ENCODE peak calls at places on chromosomes 1 and 21, in eight cellular contexts. W is NB4, U is IMR-90, T is body of pancreas, Q is H54, S is lower leg skin, D is thyroid gland, I is adrenal gland. H is an unnamed sample.

GRCh38 chr1:93556291-93556690 is 108.4 kb downstream of the FNBP1L start:
- DNase-seq in T (peak), S (no peak), Q (no peak), D (peak), U (no peak), I (no peak), W (no peak), H (no peak)

GRCh38 chr1:170885551-170885950 is 49.8 kb upstream of the MROH9 start:
- DNase-seq in I (no peak), Q (no peak), D (no peak), W (no peak), T (no peak), U (no peak), S (no peak), H (no peak)

GRCh38 chr21:32728455-32729237 is 833 bp upstream of the SYNJ1 start:
- DNase-seq in Q (no peak), D (no peak), I (no peak), S (no peak), W (peak), U (no peak), T (no peak), H (no peak)

GRCh38 chr1:212315907-212316306 is 30.7 kb downstream of the PPP2R5A start:
- DNase-seq in I (no peak), T (peak), U (no peak), D (peak), Q (no peak), W (peak), S (no peak), H (peak)

GRCh38 chr1:64884261-64885040 is 81.9 kb downstream of the JAK1 start:
- DNase-seq in D (no peak), T (no peak), S (no peak), I (no peak), Q (no peak), U (peak), W (no peak), H (no peak)

GRCh38 chr21:43209575-43210453 is 41.0 kb downstream of the CRYAA start:
- DNase-seq in W (no peak), D (no peak), T (no peak), U (peak), I (peak), S (peak), Q (peak), H (no peak)

GRCh38 chr1:30473920-30474817 is 249.2 kb downstream of the MATN1 start:
- DNase-seq in D (no peak), U (no peak), I (peak), Q (no peak), W (no peak), T (no peak), S (no peak), H (no peak)

GRCh38 chr1:119004129-119004527 is 16.0 kb upstream of the TBX15 start:
- DNase-seq in U (no peak), W (no peak), D (no peak), I (no peak), T (no peak), Q (no peak), S (no peak), H (no peak)

GRCh38 chr1:207007352-207008033 is 25.1 kb downstream of the C1orf116 start:
- DNase-seq in S (no peak), Q (peak), T (peak), D (peak), U (peak), W (no peak), I (no peak), H (no peak)

GRCh38 chr1:155226910-155227260 is 18.4 kb downstream of the MTX1 start:
- DNase-seq in T (peak), I (peak), Q (no peak), W (peak), U (peak), S (no peak), D (peak), H (peak)

GRCh38 chr21:42721341-42721824 is 68.0 kb downstream of the PDE9A start:
- DNase-seq in T (peak), I (peak), D (no peak), W (no peak), U (no peak), S (no peak), Q (no peak), H (no peak)

GRCh38 chr21:27513016-27513415 is 546.1 kb upstream of the ADAMTS5 start:
- DNase-seq in W (no peak), U (no peak), S (no peak), D (no peak), T (no peak), Q (no peak), I (no peak), H (no peak)

GRCh38 chr1:157356611-157357010 is 195.7 kb downstream of the FCRL5 start:
- DNase-seq in S (no peak), W (no peak), I (no peak), U (no peak), D (no peak), Q (no peak), T (no peak), H (no peak)

GRCh38 chr1:75053207-75053606 is 81.0 kb upstream of the LHX8 start:
- DNase-seq in Q (no peak), W (peak), T (no peak), D (no peak), U (no peak), I (no peak), S (no peak), H (no peak)

GRCh38 chr1:233518344-233518743 is 95.6 kb upstream of the KCNK1 start:
- DNase-seq in I (peak), D (no peak), Q (peak), T (peak), W (peak), U (no peak), S (no peak), H (peak)

GRCh38 chr1:108610073-108610472 is 50.2 kb downstream of the EEIG2 start:
- DNase-seq in U (no peak), W (no peak), T (no peak), Q (no peak), I (no peak), S (no peak), D (peak), H (no peak)

GRCh38 chr1:235088440-235088839 is 40.2 kb downstream of the TOMM20 start:
- DNase-seq in U (no peak), I (no peak), Q (no peak), W (no peak), D (no peak), S (no peak), T (no peak), H (no peak)

GRCh38 chr1:119007343-119007671 is 19.2 kb upstream of the TBX15 start:
- DNase-seq in T (no peak), S (no peak), I (no peak), D (no peak), W (no peak), Q (no peak), U (no peak), H (no peak)

GRCh38 chr1:201907621-201908020 is 18.9 kb downstream of the SHISA4 start:
- DNase-seq in S (no peak), D (peak), I (no peak), T (no peak), Q (no peak), U (no peak), W (no peak), H (no peak)

GRCh38 chr1:17125756-17126237 is 6.5 kb upstream of the PADI2 start:
- DNase-seq in I (peak), S (peak), D (peak), T (peak), W (peak), U (peak), Q (peak), H (peak)

GRCh38 chr21:37642493-37642892 is 273.8 kb downstream of the KCNJ6 start:
- DNase-seq in Q (no peak), I (no peak), S (no peak), T (peak), U (no peak), W (peak), D (peak), H (peak)

GRCh38 chr1:61220531-61220930 is 138.2 kb downstream of the NFIA start:
- DNase-seq in D (no peak), S (no peak), T (no peak), U (no peak), Q (no peak), W (no peak), I (no peak), H (no peak)

GRCh38 chr1:236663934-236664333 is 22.4 kb upstream of the ACTN2 start:
- DNase-seq in U (peak), I (no peak), Q (no peak), T (no peak), W (no peak), D (no peak), S (no peak), H (no peak)

GRCh38 chr1:225529726-225530125 is 101.9 kb upstream of the LBR start:
- DNase-seq in I (no peak), U (no peak), D (no peak), W (no peak), S (no peak), T (no peak), Q (no peak), H (no peak)

GRCh38 chr1:97243973-97244560 is 522.5 kb downstream of the PTBP2 start:
- DNase-seq in Q (no peak), I (no peak), D (no peak), S (no peak), W (peak), U (peak), T (no peak), H (peak)

GRCh38 chr1:113811353-113811887 is 856 bp downstream of the RSBN1 start:
- DNase-seq in W (peak), I (no peak), T (no peak), D (peak), S (peak), U (peak), Q (no peak), H (peak)

GRCh38 chr1:145858937-145859490 is at the start of gene PIAS3:
- DNase-seq in S (peak), T (peak), W (peak), Q (peak), U (peak), I (peak), D (peak), H (peak)
- TF ChIP-seq POLR2A in S (no peak), T (peak), W (no peak), Q (peak), U (no peak), I (peak), D (no peak), H (no peak)

DNA sequence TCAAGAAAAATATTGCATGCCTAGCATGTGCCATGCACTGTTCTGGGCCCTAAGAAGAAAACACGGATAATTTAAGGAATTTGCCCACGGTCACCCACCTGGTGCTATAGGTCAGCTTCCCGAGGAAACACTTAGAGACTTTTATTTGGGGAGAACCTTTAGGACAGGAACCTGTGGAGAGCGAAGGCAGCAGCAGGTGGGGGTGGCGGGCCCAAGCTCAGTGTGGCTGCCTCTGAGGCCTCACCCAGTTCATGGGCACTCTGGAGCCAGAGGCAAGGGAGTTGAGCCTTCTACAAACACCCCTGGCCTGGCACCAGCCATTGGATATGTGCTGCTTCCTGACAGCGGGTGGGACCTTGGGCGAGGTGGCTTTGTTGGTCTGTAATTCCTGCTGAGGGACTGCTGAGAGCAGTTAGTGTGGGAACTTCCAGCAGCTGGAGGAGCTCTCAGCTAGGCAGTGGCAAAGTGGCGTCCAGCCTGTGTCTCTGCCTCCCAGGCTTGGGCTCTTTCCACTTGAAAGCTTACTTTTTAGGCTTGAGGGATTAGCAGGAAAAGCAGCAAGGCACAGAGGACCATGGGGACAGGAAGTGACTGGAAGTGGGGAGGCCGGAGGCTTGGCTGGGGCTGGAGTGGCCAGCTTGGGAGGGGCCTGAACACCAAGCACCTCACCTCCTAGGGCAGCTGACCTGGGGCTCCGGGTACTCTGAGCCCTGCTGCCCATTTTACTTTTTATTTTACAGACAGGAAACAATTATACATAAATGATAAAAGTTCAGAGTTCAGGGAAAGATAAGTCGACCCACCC is 19.1 kb downstream of the MRPL37 start:
- DNase-seq in D (peak), W (peak), T (peak), U (peak), Q (no peak), S (no peak), I (no peak), H (no peak)
- TF ChIP-seq POLR2A in D (no peak), W (no peak), T (no peak), U (no peak), Q (no peak), S (no peak), I (peak), H (peak)

GRCh38 chr1:231626535-231626950 is at the start of gene DISC1:
- DNase-seq in W (peak), T (peak), Q (peak), U (peak), S (peak), I (peak), D (peak), H (peak)
- TF ChIP-seq POLR2A in W (peak), T (no peak), Q (peak), U (no peak), S (no peak), I (peak), D (no peak), H (no peak)

DNA sequence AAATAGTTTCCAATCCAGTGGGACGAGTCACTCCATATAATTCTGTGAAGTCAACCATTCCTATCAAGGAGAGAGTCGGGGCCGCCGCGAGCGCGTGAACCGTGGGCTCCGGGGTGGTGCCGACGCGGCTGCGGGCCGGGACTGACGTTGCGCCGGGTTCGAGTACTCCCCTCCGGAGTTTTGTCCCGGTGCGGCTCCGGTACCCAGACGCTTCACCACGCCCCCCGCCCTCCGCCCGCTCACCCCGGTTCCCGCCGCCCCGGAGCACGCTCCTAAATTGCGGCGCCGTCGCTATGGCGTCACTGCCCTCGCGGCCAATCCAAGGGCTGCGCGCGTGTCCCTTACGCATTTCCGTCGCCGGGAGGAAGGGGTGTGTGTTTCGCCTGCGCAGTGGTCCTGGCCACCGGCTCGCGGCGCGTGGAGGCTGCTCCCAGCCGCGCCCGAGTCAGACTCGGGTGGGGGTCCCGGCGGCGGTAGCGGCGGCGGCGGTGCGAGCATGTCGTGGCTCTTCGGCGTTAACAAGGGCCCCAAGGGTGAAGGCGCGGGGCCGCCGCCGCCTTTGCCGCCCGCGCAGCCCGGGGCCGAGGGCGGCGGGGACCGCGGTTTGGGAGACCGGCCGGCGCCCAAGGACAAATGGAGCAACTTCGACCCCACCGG is at the start of gene ATAD3B:
- DNase-seq in S (peak), W (peak), Q (peak), U (peak), I (peak), D (peak), T (peak), H (peak)
- TF ChIP-seq POLR2A in S (no peak), W (peak), Q (peak), U (peak), I (peak), D (no peak), T (peak), H (peak)

GRCh38 chr1:180153032-180153431 is 1.6 kb upstream of the QSOX1 start:
- DNase-seq in T (no peak), W (no peak), I (no peak), U (no peak), D (no peak), Q (no peak), S (no peak), H (no peak)

GRCh38 chr1:180154003-180154324 is 705 bp upstream of the QSOX1 start:
- DNase-seq in T (no peak), W (no peak), D (no peak), S (no peak), Q (no peak), U (no peak), I (no peak), H (no peak)

GRCh38 chr1:180156201-180156600 is 1.5 kb downstream of the QSOX1 start:
- DNase-seq in W (peak), Q (no peak), I (no peak), D (no peak), U (no peak), S (no peak), T (peak), H (no peak)

GRCh38 chr1:180155202-180155682 is 573 bp downstream of the QSOX1 start:
- DNase-seq in I (no peak), W (peak), T (peak), U (no peak), Q (no peak), S (no peak), D (peak), H (peak)

GRCh38 chr1:180154325-180155201 is at the start of gene QSOX1:
- DNase-seq in W (peak), T (peak), D (peak), S (peak), I (peak), U (peak), Q (peak), H (peak)
- TF ChIP-seq POLR2A in W (peak), T (peak), D (peak), S (no peak), I (peak), U (peak), Q (peak), H (peak)

DNA sequence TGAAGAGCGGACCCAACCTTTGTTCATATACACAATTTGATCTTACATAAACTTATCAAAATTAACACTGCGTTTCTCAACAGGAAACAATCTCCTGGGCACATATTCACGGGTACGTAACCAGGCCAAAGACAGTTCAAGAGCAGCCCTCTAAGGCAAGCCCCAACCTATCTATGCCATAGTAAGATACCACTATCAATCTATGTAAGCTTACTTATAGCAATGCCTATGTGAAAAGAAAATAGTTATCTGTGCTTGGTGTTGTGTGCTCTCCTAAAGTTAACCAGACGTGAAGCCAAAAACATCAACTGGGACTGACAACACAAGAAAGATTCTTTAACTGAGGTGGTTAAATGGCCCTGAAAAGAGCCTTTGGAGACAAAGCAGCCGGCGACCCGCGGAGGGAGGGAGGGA is 49.4 kb upstream of the BOLA1 start:
- DNase-seq in D (peak), T (no peak), Q (no peak), I (peak), U (no peak), W (peak), S (peak), H (peak)
- TF ChIP-seq POLR2A in D (no peak), T (no peak), Q (no peak), I (no peak), U (no peak), W (no peak), S (no peak), H (peak)

GRCh38 chr1:27772932-27773731 is at the start of gene STX12:
- DNase-seq in S (peak), Q (peak), D (peak), I (peak), T (peak), W (peak), U (peak), H (peak)
- TF ChIP-seq POLR2A in S (no peak), Q (peak), D (peak), I (peak), T (peak), W (peak), U (peak), H (peak)

DNA sequence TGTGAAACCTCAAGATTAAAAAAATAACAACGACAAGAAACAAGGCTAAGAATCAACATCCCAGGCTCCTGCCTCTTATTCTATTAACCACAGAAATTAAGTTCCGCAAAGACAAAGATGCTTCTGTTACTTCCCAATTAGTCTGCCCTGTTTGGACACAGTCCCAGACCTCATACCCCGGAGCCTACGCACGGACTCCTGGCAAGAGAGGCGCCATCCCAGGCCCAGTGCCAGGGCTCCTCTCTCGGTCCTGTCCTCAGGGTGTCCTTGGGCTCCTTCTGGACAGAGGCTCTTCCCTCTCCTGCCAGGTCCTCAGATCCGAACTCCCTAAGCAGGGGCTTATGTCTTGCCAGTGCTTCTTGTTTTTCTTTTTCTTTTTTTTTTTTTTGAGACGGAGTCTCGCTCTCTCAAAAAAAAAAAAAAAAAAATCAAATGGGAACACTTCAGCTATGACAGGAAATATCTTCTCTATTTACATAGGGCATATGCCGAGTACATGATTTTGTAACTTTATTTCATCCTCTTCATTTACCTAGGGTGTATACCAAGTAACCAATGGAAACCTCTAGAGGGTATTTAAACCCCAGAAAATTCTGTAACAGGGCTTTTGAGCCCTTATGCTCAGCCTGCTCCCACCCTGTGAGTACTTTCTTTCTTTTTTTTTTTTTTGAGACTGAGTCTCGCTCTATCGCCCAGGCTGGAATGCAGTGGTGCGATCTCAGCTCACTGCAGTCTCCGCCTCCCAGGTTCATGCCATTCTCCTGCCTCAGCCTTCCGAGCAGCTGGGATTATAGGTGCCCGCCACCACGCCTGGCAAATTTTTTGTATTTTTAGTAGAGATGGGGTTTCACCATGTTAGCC is 11.7 kb upstream of the ENO1 start:
- DNase-seq in T (peak), I (peak), Q (peak), S (peak), D (peak), W (no peak), U (peak), H (no peak)
- TF ChIP-seq POLR2A in T (no peak), I (no peak), Q (no peak), S (no peak), D (no peak), W (no peak), U (no peak), H (no peak)

GRCh38 chr1:222617367-222617951 is 438 bp upstream of the MIA3 start:
- DNase-seq in I (peak), T (peak), S (peak), W (peak), U (peak), D (peak), Q (peak), H (peak)
- TF ChIP-seq POLR2A in I (peak), T (peak), S (no peak), W (no peak), U (peak), D (no peak), Q (peak), H (peak)

H was measured in erythroblast.